ENCODE peak calls at places on chromosomes 11 and 22, in six cellular contexts. W is GM23338, S is hepatocyte, H is AG04450, X is kidney, G is epithelial cell of esophagus. Z is an unnamed sample.

GRCh38 chr11:95140397-95141030 is 50.9 kb downstream of the ENDOD1 start:
- DNase-seq in W (no peak), S (no peak), H (no peak), X (no peak), G (peak), Z (no peak)

GRCh38 chr11:127074151-127074761 is 73.7 kb upstream of the KIRREL3 start:
- DNase-seq in W (peak), S (peak), H (peak), X (no peak), G (peak), Z (no peak)

GRCh38 chr22:49349181-49349835 is 478.4 kb downstream of the BRD1 start:
- DNase-seq in W (no peak), S (no peak), H (no peak), X (peak), G (no peak), Z (no peak)

GRCh38 chr11:129611661-129612566 is 203.7 kb upstream of the TMEM45B start:
- DNase-seq in W (no peak), S (no peak), H (no peak), X (no peak), G (no peak), Z (no peak)

GRCh38 chr22:49930596-49931412 is 12.4 kb downstream of the CRELD2 start:
- DNase-seq in W (peak), S (peak), H (no peak), X (peak), G (peak), Z (peak)

GRCh38 chr11:120280566-120281160 is 40.7 kb downstream of the POU2F3 start:
- DNase-seq in W (no peak), S (peak), H (no peak), X (no peak), G (no peak), Z (no peak)

GRCh38 chr22:41478891-41479521 is 10.1 kb downstream of the ACO2 start:
- DNase-seq in W (no peak), S (peak), H (no peak), X (no peak), G (peak), Z (no peak)

GRCh38 chr22:24291538-24292201 is 21.0 kb downstream of the SPECC1L start:
- DNase-seq in W (no peak), S (no peak), H (no peak), X (no peak), G (no peak), Z (no peak)

GRCh38 chr22:23035557-23036277 is 34.6 kb upstream of the GNAZ start:
- DNase-seq in W (no peak), S (no peak), H (no peak), X (no peak), G (no peak), Z (no peak)

GRCh38 chr22:26545827-26546226 is 33.6 kb upstream of the TFIP11 start:
- DNase-seq in W (no peak), S (no peak), H (no peak), X (no peak), G (no peak), Z (no peak)

GRCh38 chr11:3006505-3007260 is 14.6 kb upstream of the NAP1L4 start:
- DNase-seq in W (no peak), S (no peak), H (no peak), X (no peak), G (no peak), Z (no peak)

GRCh38 chr11:126919147-126919823 is 81.3 kb downstream of the KIRREL3 start:
- DNase-seq in W (no peak), S (no peak), H (no peak), X (no peak), G (no peak), Z (no peak)

GRCh38 chr22:50530857-50531545 is 1.2 kb upstream of the TYMP start:
- DNase-seq in W (peak), S (peak), H (no peak), X (peak), G (peak), Z (peak)

GRCh38 chr22:50173221-50173982 is 2.9 kb downstream of the PANX2 start:
- DNase-seq in W (no peak), S (no peak), H (no peak), X (peak), G (no peak), Z (no peak)

GRCh38 chr11:134347441-134347840 is 15.7 kb downstream of the GLB1L2 start:
- DNase-seq in W (no peak), S (no peak), H (no peak), X (no peak), G (no peak), Z (no peak)

GRCh38 chr11:77479746-77480352 is 6.0 kb upstream of the PAK1 start:
- DNase-seq in W (peak), S (no peak), H (no peak), X (no peak), G (no peak), Z (no peak)

DNA sequence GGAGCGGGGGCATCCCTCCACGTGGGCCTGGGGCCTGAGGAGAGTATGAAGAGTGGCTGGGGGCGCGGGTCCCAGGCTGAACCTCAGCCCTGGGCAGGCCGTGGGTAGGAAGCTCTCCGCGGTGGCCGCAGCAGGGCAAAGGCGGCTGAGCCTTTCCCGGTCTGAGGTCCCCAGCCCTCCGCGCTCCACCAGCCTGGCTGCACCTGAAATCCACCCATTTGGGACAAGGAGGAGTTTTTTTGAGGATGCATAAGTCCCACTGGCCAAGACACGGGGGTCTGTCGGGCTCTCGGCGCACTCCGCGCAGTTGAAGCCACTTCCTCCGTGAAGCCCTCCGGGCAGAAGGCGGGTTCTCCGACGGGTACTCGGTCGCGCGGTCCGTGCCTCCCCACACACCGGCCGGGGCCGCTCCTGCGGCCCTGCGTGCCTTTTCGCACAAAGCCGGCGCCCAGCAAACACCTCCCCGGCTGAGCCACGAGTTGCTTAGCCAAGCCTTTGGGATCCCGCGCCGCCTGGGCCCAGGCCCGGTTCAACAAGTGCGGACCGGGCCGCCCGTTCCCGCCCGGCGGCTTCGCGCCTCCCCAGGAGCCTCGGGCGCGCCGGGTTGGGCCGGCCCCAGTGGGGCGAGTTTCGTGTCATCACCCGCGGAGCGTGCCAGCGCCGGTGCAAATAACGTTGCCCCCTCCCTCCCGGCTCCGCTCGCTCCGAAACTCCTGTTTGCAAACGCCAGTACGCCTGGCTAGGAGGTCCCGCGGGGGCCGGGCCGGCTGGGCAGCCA is 666 bp upstream of the OVOL1 start:
- DNase-seq in W (peak), S (peak), H (no peak), X (peak), G (peak), Z (no peak)
- H3K4me3 ChIP-seq in W (peak), S (peak), H (no peak), X (peak), G (no peak), Z (no peak)

DNA sequence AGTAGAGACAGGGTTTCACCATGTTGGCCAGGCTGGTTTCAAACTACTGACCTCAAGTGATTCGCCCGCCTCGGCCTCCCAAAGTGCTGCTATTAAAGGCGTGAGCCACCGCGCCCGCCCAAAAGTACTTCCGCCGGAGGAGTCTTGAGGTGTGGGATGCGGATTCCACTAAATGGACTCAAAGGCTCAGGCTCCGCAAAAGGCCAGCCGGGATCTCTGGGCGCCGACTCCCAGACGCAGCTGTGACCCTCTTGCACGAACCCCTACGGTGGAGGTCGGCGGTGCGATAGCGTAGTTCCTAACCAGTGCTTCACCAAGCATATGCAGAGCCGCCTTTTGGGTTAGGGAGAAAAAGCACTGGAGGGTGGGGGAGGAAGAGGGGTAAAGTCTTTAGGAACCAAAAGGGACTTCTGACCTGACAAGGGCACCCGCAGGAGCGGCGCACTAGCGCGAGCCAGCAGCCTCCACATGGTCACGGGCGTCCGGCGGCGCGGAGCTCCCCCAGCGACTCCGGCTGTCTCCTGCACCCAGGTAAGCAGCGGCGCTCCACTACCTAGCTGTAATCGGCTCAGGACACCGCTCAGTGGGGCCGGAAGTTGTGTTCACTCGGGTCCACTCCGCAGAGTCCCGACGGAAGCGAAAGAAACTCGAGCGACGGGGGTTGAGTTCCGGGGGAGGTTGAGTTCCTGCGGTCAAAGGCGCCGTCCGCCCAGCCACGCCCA is at the start of gene MRPL16:
- DNase-seq in W (peak), S (peak), H (peak), X (peak), G (peak), Z (peak)
- TF ChIP-seq CTCF in W (peak), S (peak), H (peak), X (peak), G (peak), Z (no peak)

GRCh38 chr11:71370020-71370747 is 78.0 kb downstream of the DHCR7 start:
- DNase-seq in W (no peak), S (no peak), H (no peak), X (no peak), G (no peak), Z (no peak)

GRCh38 chr11:71370895-71371673 is 77.1 kb downstream of the DHCR7 start:
- DNase-seq in W (peak), S (no peak), H (no peak), X (no peak), G (no peak), Z (no peak)

GRCh38 chr11:71373791-71374454 is 74.3 kb downstream of the DHCR7 start:
- DNase-seq in W (peak), S (no peak), H (no peak), X (no peak), G (no peak), Z (no peak)

GRCh38 chr11:71371674-71372069 is 76.5 kb downstream of the DHCR7 start:
- DNase-seq in W (no peak), S (no peak), H (no peak), X (no peak), G (no peak), Z (no peak)

GRCh38 chr11:71372693-71373657 is 75.2 kb downstream of the DHCR7 start:
- DNase-seq in W (peak), S (peak), H (peak), X (no peak), G (peak), Z (no peak)
- H3K4me3 ChIP-seq in W (no peak), S (no peak), H (no peak), X (no peak), G (no peak), Z (no peak)

DNA sequence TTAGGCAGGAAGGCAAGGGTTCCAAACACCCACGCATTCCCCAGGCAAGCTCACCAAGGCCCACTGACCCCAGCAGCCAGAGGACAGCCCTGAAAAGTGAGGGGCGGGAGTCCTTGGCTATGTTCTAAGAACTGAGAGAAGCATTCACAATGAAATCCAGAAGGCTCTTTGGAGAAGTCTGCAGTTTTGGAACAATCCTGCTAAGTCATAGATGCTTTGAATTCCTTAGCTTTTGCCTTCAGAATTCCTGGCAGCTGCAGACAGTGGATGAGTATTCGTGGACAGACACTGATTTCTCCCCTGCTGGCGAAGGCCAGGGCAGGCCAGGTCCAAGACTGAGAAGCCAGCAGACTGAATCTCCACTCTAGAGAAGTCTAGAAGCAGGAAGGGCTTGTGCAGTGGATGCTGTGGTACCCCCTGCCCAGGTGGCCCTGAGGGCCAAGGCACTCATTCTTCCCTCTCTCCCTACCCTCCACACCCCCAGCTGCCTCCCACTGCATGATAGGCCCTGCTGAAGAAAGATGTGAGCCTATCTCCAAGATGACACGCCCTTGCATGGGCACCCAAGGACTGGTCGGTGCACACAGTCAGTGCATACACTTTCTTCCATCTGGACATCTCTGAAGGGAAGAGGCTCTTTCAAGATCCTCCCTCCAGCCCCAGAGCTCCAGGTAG is 133.2 kb upstream of the TEAD1 start:
- DNase-seq in W (peak), S (peak), H (peak), X (no peak), G (peak), Z (no peak)
- TF ChIP-seq CTCF in W (no peak), S (no peak), H (peak), X (no peak), G (no peak), Z (no peak)

GRCh38 chr11:35524780-35525179 is 636 bp downstream of the PAMR1 start:
- DNase-seq in W (no peak), S (no peak), H (no peak), X (no peak), G (peak), Z (no peak)
- H3K4me3 ChIP-seq in W (peak), S (no peak), H (peak), X (no peak), G (peak), Z (no peak)

GRCh38 chr22:47768027-47768426 is 1005.6 kb downstream of the TBC1D22A start:
- DNase-seq in W (no peak), S (no peak), H (no peak), X (no peak), G (no peak), Z (no peak)
- TF ChIP-seq CTCF in W (no peak), S (no peak), H (no peak), X (no peak), G (no peak), Z (no peak)

GRCh38 chr11:32343325-32344008 is 91.9 kb downstream of the WT1 start:
- DNase-seq in W (no peak), S (no peak), H (no peak), X (no peak), G (no peak), Z (no peak)
- H3K4me3 ChIP-seq in W (no peak), S (no peak), H (no peak), X (no peak), G (no peak), Z (no peak)

DNA sequence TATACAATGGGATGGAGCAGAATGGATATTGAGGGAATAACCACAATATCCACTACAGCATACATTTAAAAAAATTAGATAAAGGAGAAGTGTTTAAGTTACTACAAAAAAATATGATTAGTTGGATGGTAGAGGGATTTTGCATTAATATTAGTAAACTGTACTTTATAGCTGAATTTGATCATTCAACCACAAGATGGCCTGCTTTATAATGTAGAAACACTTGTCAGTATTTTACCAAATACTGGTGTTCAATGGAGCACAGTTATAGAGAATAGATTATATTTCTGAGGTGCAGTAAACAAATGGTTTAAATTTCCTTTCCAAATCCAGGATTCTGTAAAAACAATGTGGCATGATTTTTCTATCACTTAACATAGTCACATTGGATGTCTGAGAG is 818.8 kb upstream of the CHORDC1 start:
- DNase-seq in W (no peak), S (no peak), H (no peak), X (no peak), G (no peak), Z (no peak)
- TF ChIP-seq CTCF in W (no peak), S (peak), H (peak), X (no peak), G (no peak), Z (no peak)

DNA sequence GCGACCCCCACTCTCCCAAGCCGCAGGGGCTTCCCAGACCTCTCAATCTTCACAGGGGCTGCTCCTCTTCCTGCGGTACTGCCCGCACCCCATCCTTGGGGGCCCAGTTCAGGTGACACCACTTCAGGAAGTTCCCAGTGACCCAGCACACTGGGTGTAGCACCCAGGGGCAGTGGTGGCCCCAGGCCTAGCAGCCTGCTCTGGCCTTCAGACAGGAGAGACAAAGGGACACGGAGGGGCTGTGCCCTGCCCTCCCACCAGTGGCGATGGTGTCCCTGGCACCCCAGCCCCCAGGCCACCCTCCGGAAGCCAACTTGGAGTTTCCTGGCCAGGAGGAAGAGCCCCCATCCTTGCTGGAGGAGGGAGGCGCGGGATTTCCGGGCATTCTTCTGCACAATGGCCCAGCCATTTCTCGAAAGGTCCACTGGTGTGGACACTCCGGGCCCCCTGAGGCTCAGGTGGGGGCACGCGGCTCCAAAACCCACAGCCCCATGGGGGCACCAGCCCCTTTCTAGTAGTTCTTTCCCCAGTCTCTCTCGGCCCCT is 978 bp upstream of the CLDN5 start:
- DNase-seq in W (no peak), S (no peak), H (no peak), X (no peak), G (no peak), Z (no peak)
- H3K4me3 ChIP-seq in W (peak), S (no peak), H (no peak), X (peak), G (no peak), Z (no peak)

Z was measured in mucosa of descending colon.